ENCODE peak calls at places on chromosomes 7 and 10, in five cellular contexts. D, J, X, B and H are unnamed samples.

GRCh38 chr7:131106681-131107342 is 220.9 kb upstream of the MKLN1 start:
- DNase-seq in J (peak; percentile 60), X (peak; percentile 45), D (peak; percentile 66), B (peak; percentile 81), H (peak; percentile 68)

GRCh38 chr7:31129067-31129466 is 77.0 kb downstream of the ADCYAP1R1 start:
- DNase-seq in B (no peak), J (no peak), X (no peak), D (no peak), H (no peak)

GRCh38 chr7:115085421-115085820 is 163.5 kb downstream of the MDFIC start:
- DNase-seq in B (no peak), D (no peak), J (no peak), X (no peak), H (no peak)

GRCh38 chr10:16436367-16436757 is 448 bp upstream of the PTER start:
- DNase-seq in X (no peak), D (peak; percentile 13), B (no peak), J (no peak), H (no peak)

GRCh38 chr10:77081411-77082010 is 556.1 kb downstream of the KCNMA1 start:
- DNase-seq in X (no peak), D (no peak), J (no peak), B (no peak), H (no peak)

GRCh38 chr7:92765725-92766124 is 70.6 kb downstream of the CDK6 start:
- DNase-seq in X (no peak), D (no peak), J (peak; percentile 85), B (no peak), H (no peak)

GRCh38 chr7:134784251-134785049 is 5.0 kb downstream of the CALD1 start:
- DNase-seq in X (no peak), J (no peak), D (no peak), B (no peak), H (no peak)

GRCh38 chr10:7119325-7120015 is 291.4 kb downstream of the SFMBT2 start:
- DNase-seq in J (no peak), D (no peak), X (no peak), B (no peak), H (no peak)

GRCh38 chr10:86591436-86591835 is 62.9 kb upstream of the OPN4 start:
- DNase-seq in D (no peak), J (no peak), X (no peak), B (no peak), H (no peak)

DNA sequence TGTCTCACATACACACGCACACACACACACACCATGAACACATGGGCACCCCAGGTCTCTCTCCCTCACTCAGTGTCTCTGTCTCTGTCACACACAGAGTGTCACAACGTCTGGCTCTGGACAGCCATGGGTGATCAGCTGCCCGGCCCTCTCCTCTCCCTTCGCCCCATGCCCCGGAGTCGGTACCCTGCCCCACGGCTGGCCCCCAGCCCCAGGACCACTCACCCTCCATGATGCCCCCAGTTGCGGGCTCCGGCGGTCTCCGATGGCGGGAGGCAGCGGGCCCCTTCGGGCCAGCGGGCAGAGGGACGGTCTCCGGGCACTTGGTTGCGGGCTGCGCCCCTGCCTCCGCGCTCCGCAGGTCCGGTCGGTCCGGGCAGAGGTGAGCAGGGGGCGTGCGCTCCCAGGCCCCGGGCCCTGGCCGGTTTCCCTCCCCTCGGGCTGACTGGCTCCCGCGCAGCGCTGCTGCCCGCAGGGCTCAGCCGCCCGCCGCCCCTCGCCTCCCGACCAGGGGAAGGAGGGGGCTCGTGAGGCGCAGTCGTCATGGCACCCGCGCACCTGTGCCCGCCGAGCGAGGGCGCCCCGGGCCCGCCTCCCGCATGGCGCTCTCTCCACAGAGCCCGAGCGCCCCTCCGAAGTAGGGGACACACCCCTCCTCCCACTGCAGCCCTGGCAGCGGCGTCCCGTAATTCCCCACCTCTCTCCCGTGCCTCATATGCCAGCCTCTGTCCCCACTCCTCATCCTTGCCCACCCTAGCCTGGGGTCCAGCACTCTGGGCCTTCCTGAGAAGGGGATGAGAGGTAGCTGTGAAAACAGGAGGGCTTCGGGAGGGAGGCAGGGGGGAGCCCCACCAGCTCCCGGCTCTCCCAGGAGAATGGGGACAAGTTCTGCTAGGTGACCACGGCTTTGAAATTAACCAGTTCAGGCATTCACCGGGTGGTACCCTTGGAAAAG is at the start of gene NPFFR1:
- DNase-seq in B (peak; percentile 75), D (no peak), X (no peak), J (no peak), H (peak; percentile 31)
- TF ChIP-seq EP300 in B (no peak), D (no peak), X (no peak), J (no peak), H (no peak)

GRCh38 chr7:84195295-84196006 is 862 bp upstream of the SEMA3A start:
- DNase-seq in B (no peak), X (no peak), J (no peak), D (no peak), H (no peak)
- TF ChIP-seq EP300 in B (no peak), X (no peak), J (no peak), D (no peak), H (no peak)

GRCh38 chr7:148327379-148327778 is 263.2 kb upstream of the C7orf33 start:
- DNase-seq in D (no peak), J (peak; percentile 23), X (no peak), B (no peak), H (no peak)
- TF ChIP-seq EP300 in D (no peak), J (no peak), X (no peak), B (no peak), H (no peak)

DNA sequence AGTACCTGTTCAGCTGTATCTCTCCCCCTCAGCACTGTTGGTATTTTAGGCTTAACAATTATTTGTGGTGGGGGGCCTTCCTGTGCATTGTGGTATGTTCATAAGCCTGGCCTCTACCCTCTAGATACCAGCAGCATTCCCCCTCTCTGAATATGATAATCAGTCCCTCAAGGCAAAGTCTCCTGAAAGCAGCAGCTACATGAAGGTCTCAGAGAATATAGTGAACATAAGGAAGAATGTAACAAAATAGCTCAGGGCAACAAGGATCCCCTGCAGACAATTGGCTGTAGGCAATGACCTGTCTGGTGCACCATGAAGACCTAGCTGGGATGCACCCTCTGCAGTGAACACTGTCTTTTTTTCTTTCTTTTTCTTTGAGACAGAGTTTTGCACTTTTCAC is 86.4 kb downstream of the CTBP2 start:
- DNase-seq in D (no peak), X (no peak), J (no peak), B (no peak), H (no peak)
- TF ChIP-seq EP300 in D (no peak), X (no peak), J (no peak), B (no peak), H (no peak)

GRCh38 chr10:23186697-23187096 is 5.4 kb upstream of the PTF1A start:
- DNase-seq in D (no peak), B (no peak), J (no peak), X (no peak), H (no peak)
- TF ChIP-seq EP300 in D (no peak), B (no peak), J (no peak), X (no peak), H (no peak)